ENCODE peak calls at places on chromosomes 6 and 20, in five cellular contexts. One of them, this sample, is unnamed.

GRCh38 chr20:49583669-49584417 is 15.9 kb upstream of the PTGIS start:
- DNase-seq in heart right ventricle: peak; percentile 73
- DNase-seq in fibroblast of lung: peak; percentile 87
- DNase-seq in kidney epithelial cell: no peak
- DNase-seq in colonic mucosa: peak; percentile 68
- DNase-seq in this sample: peak; percentile 97

GRCh38 chr6:119340766-119341487 is 8.6 kb downstream of the MAN1A1 start:
- DNase-seq in heart right ventricle: no peak
- DNase-seq in fibroblast of lung: no peak
- DNase-seq in kidney epithelial cell: no peak
- DNase-seq in colonic mucosa: no peak
- DNase-seq in this sample: no peak

GRCh38 chr6:90375681-90376439 is 79.2 kb upstream of the BACH2 start:
- DNase-seq in heart right ventricle: no peak
- DNase-seq in fibroblast of lung: peak; percentile 85
- DNase-seq in kidney epithelial cell: no peak
- DNase-seq in colonic mucosa: no peak
- DNase-seq in this sample: no peak

GRCh38 chr6:37889015-37889885 is 69.7 kb downstream of the ZFAND3 start:
- DNase-seq in heart right ventricle: no peak
- DNase-seq in fibroblast of lung: no peak
- DNase-seq in kidney epithelial cell: no peak
- DNase-seq in colonic mucosa: no peak
- DNase-seq in this sample: no peak

GRCh38 chr6:35014341-35014740 is 125.3 kb downstream of the ANKS1A start:
- DNase-seq in heart right ventricle: no peak
- DNase-seq in fibroblast of lung: no peak
- DNase-seq in kidney epithelial cell: no peak
- DNase-seq in colonic mucosa: no peak
- DNase-seq in this sample: no peak

GRCh38 chr6:6883011-6883410 is 224.8 kb upstream of the RREB1 start:
- DNase-seq in heart right ventricle: no peak
- DNase-seq in fibroblast of lung: no peak
- DNase-seq in kidney epithelial cell: no peak
- DNase-seq in colonic mucosa: peak; percentile 63
- DNase-seq in this sample: no peak

GRCh38 chr6:44051516-44051915 is 75.7 kb downstream of the MRPL14 start:
- DNase-seq in heart right ventricle: no peak
- DNase-seq in fibroblast of lung: peak; percentile 84
- DNase-seq in kidney epithelial cell: peak; percentile 91
- DNase-seq in colonic mucosa: no peak
- DNase-seq in this sample: no peak

GRCh38 chr20:17625246-17626051 is 55.6 kb downstream of the DSTN start:
- DNase-seq in heart right ventricle: no peak
- DNase-seq in fibroblast of lung: no peak
- DNase-seq in kidney epithelial cell: no peak
- DNase-seq in colonic mucosa: no peak
- DNase-seq in this sample: no peak

GRCh38 chr6:113854531-113855499 is 2.3 kb upstream of the MARCKS start:
- DNase-seq in heart right ventricle: peak; percentile 79
- DNase-seq in fibroblast of lung: peak; percentile 75
- DNase-seq in kidney epithelial cell: no peak
- DNase-seq in colonic mucosa: peak; percentile 89
- DNase-seq in this sample: peak; percentile 86

GRCh38 chr6:139525415-139525814 is 151.0 kb upstream of the CITED2 start:
- DNase-seq in heart right ventricle: no peak
- DNase-seq in fibroblast of lung: peak; percentile 39
- DNase-seq in kidney epithelial cell: no peak
- DNase-seq in colonic mucosa: no peak
- DNase-seq in this sample: no peak

GRCh38 chr20:46375771-46376170 is 30.6 kb downstream of the ELMO2 start:
- DNase-seq in heart right ventricle: no peak
- DNase-seq in fibroblast of lung: no peak
- DNase-seq in kidney epithelial cell: peak; percentile 56
- DNase-seq in colonic mucosa: no peak
- DNase-seq in this sample: no peak

GRCh38 chr6:105753184-105754097 is 332.7 kb upstream of the PRDM1 start:
- DNase-seq in heart right ventricle: no peak
- DNase-seq in fibroblast of lung: peak; percentile 50
- DNase-seq in kidney epithelial cell: no peak
- DNase-seq in colonic mucosa: peak; percentile 85
- DNase-seq in this sample: no peak

GRCh38 chr20:46701986-46702385 is 7.5 kb upstream of the SLC2A10 start:
- DNase-seq in heart right ventricle: no peak
- DNase-seq in fibroblast of lung: no peak
- DNase-seq in kidney epithelial cell: no peak
- DNase-seq in colonic mucosa: no peak
- DNase-seq in this sample: no peak

GRCh38 chr6:30615219-30615957 is 1.7 kb downstream of the PPP1R10 start:
- DNase-seq in heart right ventricle: no peak
- DNase-seq in fibroblast of lung: peak; percentile 94
- DNase-seq in kidney epithelial cell: no peak
- DNase-seq in colonic mucosa: peak; percentile 46
- DNase-seq in this sample: peak; percentile 57

GRCh38 chr20:47336013-47336754 is 20.3 kb downstream of the ZMYND8 start:
- DNase-seq in heart right ventricle: peak; percentile 28
- DNase-seq in fibroblast of lung: peak; percentile 84
- DNase-seq in kidney epithelial cell: no peak
- DNase-seq in colonic mucosa: no peak
- DNase-seq in this sample: no peak

GRCh38 chr20:57659131-57659788 is 39.0 kb upstream of the ZBP1 start:
- DNase-seq in heart right ventricle: no peak
- DNase-seq in fibroblast of lung: no peak
- DNase-seq in kidney epithelial cell: no peak
- DNase-seq in colonic mucosa: peak; percentile 16
- DNase-seq in this sample: no peak

GRCh38 chr6:47209632-47210031 is 100.1 kb downstream of the TNFRSF21 start:
- DNase-seq in heart right ventricle: peak; percentile 5
- DNase-seq in fibroblast of lung: peak; percentile 15
- DNase-seq in kidney epithelial cell: no peak
- DNase-seq in colonic mucosa: no peak
- DNase-seq in this sample: no peak

GRCh38 chr20:48340915-48341314 is 486.9 kb downstream of the PREX1 start:
- DNase-seq in heart right ventricle: no peak
- DNase-seq in fibroblast of lung: no peak
- DNase-seq in kidney epithelial cell: no peak
- DNase-seq in colonic mucosa: no peak
- DNase-seq in this sample: no peak

GRCh38 chr6:139597781-139598368 is 223.4 kb upstream of the CITED2 start:
- DNase-seq in heart right ventricle: peak; percentile 59
- DNase-seq in fibroblast of lung: peak; percentile 99
- DNase-seq in kidney epithelial cell: no peak
- DNase-seq in colonic mucosa: peak; percentile 90
- DNase-seq in this sample: peak; percentile 78

GRCh38 chr6:159149641-159150040 is 19.6 kb upstream of the FNDC1 start:
- DNase-seq in heart right ventricle: no peak
- DNase-seq in fibroblast of lung: no peak
- DNase-seq in kidney epithelial cell: no peak
- DNase-seq in colonic mucosa: no peak
- DNase-seq in this sample: no peak

GRCh38 chr6:90326404-90327057 is 29.9 kb upstream of the BACH2 start:
- DNase-seq in heart right ventricle: no peak
- DNase-seq in fibroblast of lung: no peak
- DNase-seq in kidney epithelial cell: no peak
- DNase-seq in colonic mucosa: no peak
- DNase-seq in this sample: no peak

GRCh38 chr20:60219984-60220540 is 261.8 kb downstream of the CDH26 start:
- DNase-seq in heart right ventricle: no peak
- DNase-seq in fibroblast of lung: peak; percentile 2
- DNase-seq in kidney epithelial cell: no peak
- DNase-seq in colonic mucosa: no peak
- DNase-seq in this sample: no peak

GRCh38 chr20:11941593-11942261 is 24.0 kb downstream of the BTBD3 start:
- DNase-seq in heart right ventricle: no peak
- DNase-seq in fibroblast of lung: no peak
- DNase-seq in kidney epithelial cell: no peak
- DNase-seq in colonic mucosa: no peak
- DNase-seq in this sample: no peak

GRCh38 chr20:1671891-1672669 is 14.5 kb upstream of the SIRPG start:
- DNase-seq in heart right ventricle: no peak
- DNase-seq in fibroblast of lung: no peak
- DNase-seq in kidney epithelial cell: no peak
- DNase-seq in colonic mucosa: no peak
- DNase-seq in this sample: no peak

GRCh38 chr20:55667955-55668354 is 337.4 kb downstream of the CBLN4 start:
- DNase-seq in heart right ventricle: no peak
- DNase-seq in fibroblast of lung: no peak
- DNase-seq in kidney epithelial cell: no peak
- DNase-seq in colonic mucosa: no peak
- DNase-seq in this sample: no peak

GRCh38 chr6:138403324-138403800 is 661 bp upstream of the HEBP2 start:
- DNase-seq in heart right ventricle: peak; percentile 60
- DNase-seq in fibroblast of lung: peak; percentile 20
- DNase-seq in kidney epithelial cell: no peak
- DNase-seq in colonic mucosa: peak; percentile 41
- DNase-seq in this sample: peak; percentile 68

GRCh38 chr20:36571564-36572504 is 1.6 kb upstream of the TGIF2 start:
- DNase-seq in heart right ventricle: no peak
- DNase-seq in fibroblast of lung: no peak
- DNase-seq in kidney epithelial cell: no peak
- DNase-seq in colonic mucosa: no peak
- DNase-seq in this sample: no peak

GRCh38 chr6:36221674-36222073 is 25.1 kb downstream of the BRPF3 start:
- DNase-seq in heart right ventricle: no peak
- DNase-seq in fibroblast of lung: no peak
- DNase-seq in kidney epithelial cell: no peak
- DNase-seq in colonic mucosa: no peak
- DNase-seq in this sample: no peak

GRCh38 chr6:36220211-36220610 is 23.7 kb downstream of the BRPF3 start:
- DNase-seq in heart right ventricle: no peak
- DNase-seq in fibroblast of lung: no peak
- DNase-seq in kidney epithelial cell: no peak
- DNase-seq in colonic mucosa: no peak
- DNase-seq in this sample: no peak

GRCh38 chr6:36216559-36216958 is 20.0 kb downstream of the BRPF3 start:
- DNase-seq in heart right ventricle: no peak
- DNase-seq in fibroblast of lung: peak; percentile 42
- DNase-seq in kidney epithelial cell: no peak
- DNase-seq in colonic mucosa: peak; percentile 61
- DNase-seq in this sample: no peak

GRCh38 chr6:36222924-36223323 is 26.4 kb downstream of the BRPF3 start:
- DNase-seq in heart right ventricle: no peak
- DNase-seq in fibroblast of lung: no peak
- DNase-seq in kidney epithelial cell: no peak
- DNase-seq in colonic mucosa: peak; percentile 66
- DNase-seq in this sample: no peak

GRCh38 chr6:36217188-36217587 is 20.6 kb downstream of the BRPF3 start:
- DNase-seq in heart right ventricle: no peak
- DNase-seq in fibroblast of lung: no peak
- DNase-seq in kidney epithelial cell: no peak
- DNase-seq in colonic mucosa: no peak
- DNase-seq in this sample: no peak
- TF ChIP-seq CTCF in heart right ventricle: no peak
- TF ChIP-seq CTCF in fibroblast of lung: no peak
- TF ChIP-seq CTCF in kidney epithelial cell: no peak
- TF ChIP-seq CTCF in colonic mucosa: no peak
- TF ChIP-seq CTCF in this sample: no peak

GRCh38 chr6:88970301-88970700 is 6.9 kb upstream of the RNGTT start:
- DNase-seq in heart right ventricle: no peak
- DNase-seq in fibroblast of lung: no peak
- DNase-seq in kidney epithelial cell: no peak
- DNase-seq in colonic mucosa: no peak
- DNase-seq in this sample: no peak
- H3K27me3 ChIP-seq in heart right ventricle: no peaks in the 10 kb centered on the region
- H3K27me3 ChIP-seq in fibroblast of lung: no peaks in the 10 kb centered on the region
- H3K27me3 ChIP-seq in kidney epithelial cell: no peaks in the 10 kb centered on the region
- H3K27me3 ChIP-seq in colonic mucosa: no peaks in the 10 kb centered on the region
- H3K27me3 ChIP-seq in this sample: no peaks in the 10 kb centered on the region

GRCh38 chr6:155782320-155782730 is 326.7 kb upstream of the NOX3 start:
- DNase-seq in heart right ventricle: no peak
- DNase-seq in fibroblast of lung: peak; percentile 70
- DNase-seq in kidney epithelial cell: peak; percentile 98
- DNase-seq in colonic mucosa: peak; percentile 49
- DNase-seq in this sample: no peak

GRCh38 chr6:155791186-155791585 is 335.5 kb upstream of the NOX3 start:
- DNase-seq in heart right ventricle: no peak
- DNase-seq in fibroblast of lung: no peak
- DNase-seq in kidney epithelial cell: no peak
- DNase-seq in colonic mucosa: no peak
- DNase-seq in this sample: no peak

GRCh38 chr6:155782739-155783459 is 327.3 kb upstream of the NOX3 start:
- DNase-seq in heart right ventricle: no peak
- DNase-seq in fibroblast of lung: peak; percentile 61
- DNase-seq in kidney epithelial cell: no peak
- DNase-seq in colonic mucosa: no peak
- DNase-seq in this sample: no peak

GRCh38 chr6:155787168-155787567 is 331.5 kb upstream of the NOX3 start:
- DNase-seq in heart right ventricle: no peak
- DNase-seq in fibroblast of lung: no peak
- DNase-seq in kidney epithelial cell: no peak
- DNase-seq in colonic mucosa: peak; percentile 21
- DNase-seq in this sample: no peak

DNA sequence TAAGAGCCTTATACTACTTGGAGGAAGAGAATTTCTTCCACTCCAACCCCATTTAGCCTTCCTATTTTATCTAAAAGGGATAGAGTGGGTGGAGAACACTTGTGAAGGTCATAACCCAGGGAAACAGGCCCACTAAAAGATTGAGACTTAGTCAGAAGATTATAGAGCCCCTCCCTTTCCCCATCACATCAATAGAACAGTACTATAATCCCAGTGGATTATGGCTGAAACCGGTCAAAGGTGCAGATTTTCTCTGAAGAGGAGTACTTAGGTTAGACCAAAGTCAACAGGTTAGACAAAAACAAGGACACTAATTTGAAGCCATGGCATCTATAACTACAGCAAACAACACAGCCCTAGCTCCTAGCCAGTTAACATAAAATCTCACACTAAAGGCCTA is 330.9 kb upstream of the NOX3 start:
- DNase-seq in heart right ventricle: no peak
- DNase-seq in fibroblast of lung: no peak
- DNase-seq in kidney epithelial cell: no peak
- DNase-seq in colonic mucosa: no peak
- DNase-seq in this sample: no peak
- H3K36me3 ChIP-seq in heart right ventricle: no peaks in the 10 kb centered on the region
- H3K36me3 ChIP-seq in fibroblast of lung: no peaks in the 10 kb centered on the region
- H3K36me3 ChIP-seq in kidney epithelial cell: no peaks in the 10 kb centered on the region
- H3K36me3 ChIP-seq in colonic mucosa: no peaks in the 10 kb centered on the region
- H3K36me3 ChIP-seq in this sample: no peaks in the 10 kb centered on the region

GRCh38 chr6:88426005-88426404 is 259.9 kb upstream of the CNR1 start:
- DNase-seq in heart right ventricle: no peak
- DNase-seq in fibroblast of lung: no peak
- DNase-seq in kidney epithelial cell: no peak
- DNase-seq in colonic mucosa: no peak
- DNase-seq in this sample: no peak

GRCh38 chr6:88428068-88428467 is 261.9 kb upstream of the CNR1 start:
- DNase-seq in heart right ventricle: no peak
- DNase-seq in fibroblast of lung: no peak
- DNase-seq in kidney epithelial cell: no peak
- DNase-seq in colonic mucosa: no peak
- DNase-seq in this sample: no peak

DNA sequence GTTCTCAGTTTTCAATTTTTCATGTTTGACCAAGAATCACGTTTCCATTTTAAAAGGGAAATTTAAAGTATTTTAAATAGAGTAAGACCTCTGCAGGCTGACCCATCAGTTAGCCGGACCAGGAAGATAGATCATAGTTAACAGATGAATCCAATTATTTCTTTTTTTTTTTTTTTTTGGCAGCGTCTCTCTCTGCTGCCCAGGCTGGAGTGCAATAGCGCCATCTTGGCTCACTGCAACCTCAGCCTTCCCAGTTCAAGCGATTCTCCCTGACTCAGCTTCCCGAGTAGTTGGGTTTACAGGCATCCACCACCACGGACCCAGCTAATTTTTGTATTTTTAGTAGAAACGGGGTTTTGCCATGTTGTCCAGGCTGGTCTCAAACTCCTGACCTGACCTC is 256.7 kb upstream of the CNR1 start:
- DNase-seq in heart right ventricle: no peak
- DNase-seq in fibroblast of lung: no peak
- DNase-seq in kidney epithelial cell: no peak
- DNase-seq in colonic mucosa: no peak
- DNase-seq in this sample: no peak
- TF ChIP-seq CTCF in heart right ventricle: no peak
- TF ChIP-seq CTCF in fibroblast of lung: no peak
- TF ChIP-seq CTCF in kidney epithelial cell: no peak
- TF ChIP-seq CTCF in colonic mucosa: no peak
- TF ChIP-seq CTCF in this sample: peak; percentile 6